ENCODE peak calls at places on chromosomes 5 and 9, in nine cellular contexts. W is activated naive CD8-positive, alpha-beta T cell treated with anti-CD3 and anti-CD28 coated beads for 36 hours; H is HL-60; O is substantia nigra; T is EH; V is NCI-H1105 treated with DMSO at 0.1 percent for 48 hours; A is putamen; I is HCT116; C is GM19239. P is an unnamed sample.

GRCh38 chr9:131621551-131622321 is 76.4 kb downstream of the PRRT1B start:
- DNase-seq in W (no peak), H (peak), O (no peak), T (no peak), V (no peak), A (no peak), I (no peak), C (no peak), P (no peak)

GRCh38 chr9:89380437-89381307 is 62.4 kb downstream of the SECISBP2 start:
- DNase-seq in W (no peak), H (no peak), O (no peak), T (no peak), V (no peak), A (no peak), I (no peak), C (no peak), P (no peak)

GRCh38 chr5:463952-464351 is 21.0 kb downstream of the EXOC3 start:
- DNase-seq in W (peak), H (no peak), O (no peak), T (no peak), V (no peak), A (peak), I (no peak), C (no peak), P (peak)

GRCh38 chr9:87479801-87480201 is 17.9 kb upstream of the DAPK1 start:
- DNase-seq in W (no peak), H (peak), O (no peak), T (peak), V (no peak), A (no peak), I (no peak), C (peak), P (no peak)

GRCh38 chr5:53037141-53037859 is 48.1 kb downstream of the ITGA2 start:
- DNase-seq in W (no peak), H (no peak), O (no peak), T (peak), V (peak), A (no peak), I (peak), C (no peak), P (no peak)

GRCh38 chr9:12414514-12414913 is 278.7 kb upstream of the TYRP1 start:
- DNase-seq in W (no peak), H (no peak), O (no peak), T (no peak), V (no peak), A (no peak), I (no peak), C (no peak), P (no peak)

GRCh38 chr5:157232706-157233105 is 33.2 kb upstream of the CYFIP2 start:
- DNase-seq in W (no peak), H (no peak), O (no peak), T (no peak), V (no peak), A (no peak), I (no peak), C (no peak), P (no peak)

GRCh38 chr9:121551985-121552753 is 52.5 kb upstream of the GGTA1 start:
- DNase-seq in W (no peak), H (no peak), O (no peak), T (peak), V (no peak), A (no peak), I (no peak), C (no peak), P (no peak)

GRCh38 chr9:134335095-134335489 is 8.8 kb downstream of the RXRA start:
- DNase-seq in W (no peak), H (no peak), O (no peak), T (peak), V (no peak), A (no peak), I (no peak), C (no peak), P (no peak)

P was measured in T-helper 17 cell.